ENCODE peak calls at places on chromosome 12, in seven cellular contexts. Z is hepatocyte, Y is SK-N-SH, Q is H9, O is mesendoderm, J is PC-3, I is K562. T is an unnamed sample. For H3K79me2, the result is how much of the 10 kb centered on the place peaks cover.

GRCh38 chr12:93178154-93178878 is 199.4 kb upstream of the NUDT4 start:
- DNase-seq in Z (no peak), Y (no peak), Q (no peak), O (no peak), J (no peak), I (no peak), T (no peak)

GRCh38 chr12:87127272-87127671 is 871.1 kb upstream of the MGAT4C start:
- DNase-seq in Z (no peak), Y (no peak), Q (no peak), O (no peak), J (peak), I (no peak), T (no peak)

GRCh38 chr12:41910578-41911331 is 233.9 kb downstream of the GXYLT1 start:
- DNase-seq in Z (no peak), Y (no peak), Q (no peak), O (no peak), J (no peak), I (no peak), T (no peak)

GRCh38 chr12:65638324-65638723 is 186.0 kb upstream of the HMGA2 start:
- DNase-seq in Z (no peak), Y (no peak), Q (no peak), O (peak), J (no peak), I (peak), T (peak)

GRCh38 chr12:121209629-121210572 is at the start of gene P2RX4:
- DNase-seq in Z (peak), Y (peak), Q (peak), O (peak), J (peak), I (peak), T (peak)

GRCh38 chr12:122001379-122002209 is 20.1 kb upstream of the BCL7A start:
- DNase-seq in Z (no peak), Y (no peak), Q (peak), O (no peak), J (no peak), I (no peak), T (peak)

GRCh38 chr12:39165338-39165737 is 259.9 kb upstream of the CPNE8 start:
- DNase-seq in Z (no peak), Y (no peak), Q (no peak), O (no peak), J (no peak), I (no peak), T (no peak)

GRCh38 chr12:100741084-100741711 is 53.4 kb upstream of the ANO4 start:
- DNase-seq in Z (peak), Y (peak), Q (no peak), O (peak), J (peak), I (peak), T (peak)

GRCh38 chr12:6695313-6696045 is 5.1 kb downstream of the PIANP start:
- DNase-seq in Z (no peak), Y (no peak), Q (no peak), O (no peak), J (no peak), I (no peak), T (no peak)

GRCh38 chr12:68842784-68843567 is 35.0 kb downstream of the MDM2 start:
- DNase-seq in Z (no peak), Y (no peak), Q (no peak), O (no peak), J (no peak), I (no peak), T (no peak)

GRCh38 chr12:6612247-6612646 is 5.1 kb upstream of the CHD4 start:
- DNase-seq in Z (no peak), Y (no peak), Q (no peak), O (no peak), J (no peak), I (no peak), T (no peak)

GRCh38 chr12:75738486-75738885 is 227.1 kb upstream of the KRR1 start:
- DNase-seq in Z (no peak), Y (no peak), Q (no peak), O (no peak), J (no peak), I (no peak), T (no peak)

GRCh38 chr12:51678086-51678724 is 87.2 kb downstream of the SCN8A start:
- DNase-seq in Z (peak), Y (peak), Q (peak), O (peak), J (peak), I (peak), T (peak)

GRCh38 chr12:14920475-14921126 is 17.7 kb downstream of the ERP27 start:
- DNase-seq in Z (no peak), Y (no peak), Q (no peak), O (no peak), J (no peak), I (no peak), T (no peak)

GRCh38 chr12:84910549-84911241 is 1.9 kb downstream of the SLC6A15 start:
- DNase-seq in Z (peak), Y (peak), Q (peak), O (peak), J (no peak), I (no peak), T (peak)

GRCh38 chr12:102169922-102170698 is 27.5 kb downstream of the PMCH start:
- DNase-seq in Z (peak), Y (peak), Q (no peak), O (peak), J (peak), I (peak), T (peak)

GRCh38 chr12:94435511-94435927 is 24.1 kb downstream of the CEP83 start:
- DNase-seq in Z (no peak), Y (no peak), Q (peak), O (peak), J (no peak), I (no peak), T (peak)

GRCh38 chr12:2752676-2753371 is 41.9 kb upstream of the FKBP4 start:
- DNase-seq in Z (peak), Y (peak), Q (peak), O (peak), J (peak), I (peak), T (peak)

GRCh38 chr12:14769462-14769836 is 33.8 kb downstream of the WBP11 start:
- DNase-seq in Z (peak), Y (peak), Q (peak), O (peak), J (no peak), I (no peak), T (peak)

GRCh38 chr12:22609501-22609900 is 15.5 kb upstream of the ETNK1 start:
- DNase-seq in Z (no peak), Y (no peak), Q (no peak), O (no peak), J (no peak), I (no peak), T (no peak)

GRCh38 chr12:60148831-60149230 is 553.0 kb downstream of the SLC16A7 start:
- DNase-seq in Z (no peak), Y (no peak), Q (no peak), O (no peak), J (peak), I (no peak), T (no peak)

GRCh38 chr12:2974560-2974971 is 15.4 kb downstream of the TEAD4 start:
- DNase-seq in Z (no peak), Y (no peak), Q (peak), O (peak), J (no peak), I (no peak), T (no peak)

GRCh38 chr12:85283560-85283959 is 3.5 kb downstream of the ALX1 start:
- DNase-seq in Z (no peak), Y (no peak), Q (no peak), O (no peak), J (no peak), I (no peak), T (no peak)

GRCh38 chr12:16555630-16556029 is 50.3 kb downstream of the LMO3 start:
- DNase-seq in Z (peak), Y (no peak), Q (peak), O (peak), J (no peak), I (no peak), T (no peak)

GRCh38 chr12:80627773-80628172 is 79.7 kb upstream of the MYF6 start:
- DNase-seq in Z (no peak), Y (no peak), Q (no peak), O (no peak), J (peak), I (no peak), T (no peak)

GRCh38 chr12:90977224-90977623 is 22.2 kb upstream of the CCER1 start:
- DNase-seq in Z (no peak), Y (no peak), Q (no peak), O (no peak), J (no peak), I (no peak), T (no peak)

GRCh38 chr12:28217805-28218204 is 27.5 kb downstream of the CCDC91 start:
- DNase-seq in Z (no peak), Y (no peak), Q (no peak), O (no peak), J (no peak), I (no peak), T (no peak)
- H3K79me2 ChIP-seq in Z (under half), Y (under half), Q (under half), O (under half), J (under half), I (under half), T (half or more)

DNA sequence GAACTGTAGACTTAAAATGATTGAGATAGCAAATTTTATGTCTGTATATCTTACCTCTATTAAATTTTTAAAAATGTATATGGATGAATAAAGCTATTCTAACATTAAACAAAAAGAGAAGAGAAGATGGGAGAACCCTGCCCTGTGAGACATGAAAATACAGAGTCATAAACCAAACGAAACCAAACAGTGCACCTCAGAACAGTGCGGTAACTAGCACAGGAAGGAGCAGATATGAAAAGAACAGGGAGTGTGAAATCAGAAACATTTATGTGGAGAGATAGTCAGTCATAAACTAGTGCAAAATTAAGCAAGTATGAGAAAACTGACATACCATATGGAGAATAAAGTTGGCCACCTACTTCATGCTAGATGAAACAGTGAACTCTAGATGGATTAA is 135.1 kb downstream of the ERC1 start:
- DNase-seq in Z (no peak), Y (no peak), Q (no peak), O (no peak), J (no peak), I (no peak), T (no peak)
- H3K79me2 ChIP-seq in Z (under half), Y (under half), Q (under half), O (under half), J (under half), I (under half), T (under half)

DNA sequence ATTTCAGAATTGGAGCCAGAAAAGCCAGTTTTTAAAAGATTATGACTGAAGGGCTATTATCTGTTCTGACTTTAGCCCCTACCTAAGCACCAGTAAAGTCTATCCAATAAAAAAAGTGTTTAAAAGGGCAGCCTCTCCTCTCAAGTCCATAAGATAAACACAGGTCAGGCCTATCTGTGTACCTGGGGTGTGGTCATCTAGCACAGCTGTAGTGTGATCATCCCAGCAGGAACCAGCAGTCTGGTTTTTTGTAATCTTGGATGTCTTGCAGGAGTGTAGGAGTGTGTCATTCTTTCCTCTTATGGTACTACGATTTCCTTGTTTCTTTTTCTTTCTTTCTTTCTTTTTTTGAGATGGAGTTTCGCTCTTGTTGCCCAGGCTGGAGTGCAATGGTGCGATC is 6.5 kb downstream of the APPL2 start:
- DNase-seq in Z (peak), Y (no peak), Q (no peak), O (peak), J (no peak), I (no peak), T (no peak)
- H3K79me2 ChIP-seq in Z (half or more), Y (half or more), Q (under half), O (under half), J (under half), I (under half), T (under half)

DNA sequence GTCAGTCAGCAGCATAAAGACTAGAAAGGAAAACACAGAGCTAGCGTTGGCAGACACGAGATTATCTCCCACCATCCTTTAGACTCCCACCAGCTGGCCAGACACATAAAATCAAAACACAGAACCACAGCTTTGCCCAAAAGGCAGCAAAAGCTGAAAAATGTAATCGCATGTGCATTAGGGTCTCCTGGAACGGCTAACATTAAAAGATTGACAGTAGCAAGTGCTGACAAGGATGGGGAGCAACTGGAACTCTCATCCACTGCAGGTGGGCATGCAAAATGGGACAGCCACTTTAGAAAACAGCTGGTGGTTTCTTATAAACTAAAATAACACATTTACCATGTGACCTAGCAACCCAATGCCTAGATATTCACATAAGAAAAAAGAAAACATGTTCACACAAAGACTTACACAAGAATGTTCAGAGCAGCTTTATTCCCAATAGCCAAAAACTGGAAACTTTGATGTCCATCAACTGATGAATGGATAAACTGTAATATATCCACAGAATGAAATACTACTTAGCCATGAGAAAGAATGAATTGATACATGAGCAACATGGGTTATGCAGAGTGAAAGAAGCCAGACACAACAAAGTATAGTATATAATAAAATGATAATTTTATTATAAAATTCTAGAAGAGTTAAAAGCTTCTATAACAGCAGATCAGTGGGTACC is 37.7 kb downstream of the NCOR2 start:
- DNase-seq in Z (no peak), Y (no peak), Q (no peak), O (no peak), J (no peak), I (no peak), T (no peak)
- H3K79me2 ChIP-seq in Z (half or more), Y (half or more), Q (under half), O (half or more), J (under half), I (under half), T (half or more)

DNA sequence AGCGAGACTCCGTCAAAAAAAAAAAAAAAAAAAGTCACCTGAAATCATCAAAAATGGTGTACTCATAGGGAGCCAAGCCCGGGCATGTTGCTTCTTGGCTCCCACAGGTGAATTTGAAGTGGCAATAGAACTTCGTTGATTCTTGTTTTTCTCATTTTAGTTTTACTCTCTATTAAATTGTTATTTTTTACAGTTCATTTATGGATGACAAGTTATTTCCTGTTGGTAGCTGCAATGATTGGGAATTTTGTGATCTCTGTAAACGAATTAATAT is 1.3 kb downstream of the TM7SF3 start:
- DNase-seq in Z (no peak), Y (no peak), Q (no peak), O (no peak), J (no peak), I (no peak), T (no peak)
- H3K79me2 ChIP-seq in Z (half or more), Y (under half), Q (under half), O (under half), J (half or more), I (under half), T (half or more)